ENCODE peak calls at places on chromosomes 6 and 20, in nine cellular contexts. J is GM12865; V is foreskin fibroblast; X is vagina; R is left ventricle myocardium inferior; Q is heart right ventricle; P is CD4-positive, alpha-beta memory T cell; E is testis; I is heart left ventricle. L is an unnamed sample.

GRCh38 chr20:21099653-21100589 is 6.2 kb downstream of the LINC00237 start:
- DNase-seq in J (peak; percentile 55), V (peak; percentile 50), X (no peak), R (peak; percentile 40), Q (no peak), P (peak; percentile 44), E (peak; percentile 62), I (no peak), L (peak; percentile 74)

GRCh38 chr20:17911927-17912326 is 56.7 kb downstream of the SNX5 start:
- DNase-seq in J (no peak), V (no peak), X (no peak), R (no peak), Q (no peak), P (no peak), E (no peak), I (no peak), L (no peak)

GRCh38 chr6:143675946-143676345 is 1.8 kb upstream of the PHACTR2 start:
- DNase-seq in J (no peak), V (peak; percentile 57), X (no peak), R (no peak), Q (no peak), P (no peak), E (no peak), I (no peak), L (no peak)

GRCh38 chr6:118660218-118660569 is 8.8 kb upstream of the CEP85L start:
- DNase-seq in J (no peak), V (peak; percentile 21), X (no peak), R (no peak), Q (peak; percentile 14), P (peak; percentile 74), E (no peak), I (no peak), L (no peak)

GRCh38 chr20:40489886-40490285 is 199.2 kb downstream of the MAFB start:
- DNase-seq in J (no peak), V (peak; percentile 28), X (no peak), R (no peak), Q (no peak), P (no peak), E (no peak), I (no peak), L (no peak)

GRCh38 chr20:10074513-10074912 is 39.7 kb downstream of the ANKEF1 start:
- DNase-seq in J (peak; percentile 40), V (peak; percentile 96), X (no peak), R (peak; percentile 15), Q (no peak), P (no peak), E (no peak), I (no peak), L (peak; percentile 93)

GRCh38 chr6:45930419-45931059 is 85.1 kb downstream of the CLIC5 start:
- DNase-seq in J (peak; percentile 57), V (peak; percentile 74), X (no peak), R (peak; percentile 58), Q (peak; percentile 73), P (peak; percentile 43), E (peak; percentile 87), I (peak; percentile 68), L (peak; percentile 74)

GRCh38 chr6:75446278-75446880 is 47.2 kb downstream of the FILIP1 start:
- DNase-seq in J (peak; percentile 39), V (no peak), X (no peak), R (no peak), Q (no peak), P (no peak), E (no peak), I (no peak), L (no peak)

GRCh38 chr6:42441661-42442081 is 10.1 kb downstream of the TRERF1 start:
- DNase-seq in J (no peak), V (peak; percentile 45), X (no peak), R (no peak), Q (no peak), P (no peak), E (no peak), I (no peak), L (no peak)

GRCh38 chr6:11236351-11236750 is 3.9 kb upstream of the NEDD9 start:
- DNase-seq in J (peak; percentile 67), V (peak; percentile 26), X (no peak), R (no peak), Q (no peak), P (peak; percentile 52), E (no peak), I (no peak), L (no peak)

DNA sequence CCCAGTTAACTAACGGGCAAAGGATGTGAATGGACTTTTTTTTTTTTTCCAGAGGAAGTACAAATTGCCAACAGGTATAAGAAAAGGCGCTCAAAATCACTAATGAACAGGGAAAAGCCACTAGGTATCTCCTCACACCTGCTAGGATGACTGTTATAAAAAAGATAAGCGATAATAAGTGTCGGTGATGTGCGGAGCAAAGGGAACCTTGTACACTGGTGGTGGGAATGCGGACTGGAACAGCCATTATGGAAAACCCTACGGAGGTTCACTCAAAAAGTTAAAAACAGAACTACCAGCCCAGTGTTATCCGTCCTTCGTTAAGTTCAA is 787 bp upstream of the RAB32 start:
- DNase-seq in J (no peak), V (no peak), X (no peak), R (no peak), Q (no peak), P (no peak), E (no peak), I (no peak), L (no peak)
- H3K4me3 ChIP-seq in J (peak overlapping the region; percentile 4), V (peak overlapping the region; percentile 59), X (peak overlapping the region; percentile 84), R (peak overlapping the region; percentile 85), Q (peak overlapping the region; percentile 80), P (no peak overlapping the region), E (peak overlapping the region; percentile 82), I (peak overlapping the region; percentile 78), L (no peak overlapping the region)

GRCh38 chr6:150417247-150417646 is 48.4 kb downstream of the IYD start:
- DNase-seq in J (no peak), V (no peak), X (no peak), R (no peak), Q (no peak), P (no peak), E (no peak), I (no peak), L (no peak)

GRCh38 chr6:150420926-150421325 is 52.1 kb downstream of the IYD start:
- DNase-seq in J (no peak), V (no peak), X (no peak), R (no peak), Q (peak; percentile 28), P (no peak), E (peak; percentile 57), I (no peak), L (no peak)

GRCh38 chr6:150417899-150418824 is 49.4 kb downstream of the IYD start:
- DNase-seq in J (peak; percentile 70), V (peak; percentile 83), X (no peak), R (no peak), Q (peak; percentile 63), P (peak; percentile 44), E (peak; percentile 58), I (peak; percentile 42), L (peak; percentile 93)

GRCh38 chr6:150418825-150419594 is 50.2 kb downstream of the IYD start:
- DNase-seq in J (peak; percentile 57), V (peak; percentile 79), X (no peak), R (peak; percentile 71), Q (peak; percentile 72), P (peak; percentile 24), E (peak; percentile 73), I (peak; percentile 72), L (peak; percentile 91)

GRCh38 chr6:150420428-150420827 is 51.6 kb downstream of the IYD start:
- DNase-seq in J (no peak), V (no peak), X (no peak), R (no peak), Q (no peak), P (no peak), E (no peak), I (no peak), L (no peak)
- H3K4me3 ChIP-seq in J (no peak overlapping the region), V (no peak overlapping the region), X (no peak overlapping the region), R (no peak overlapping the region), Q (no peak overlapping the region), P (no peak overlapping the region), E (no peak overlapping the region), I (no peak overlapping the region), L (no peak overlapping the region)

GRCh38 chr6:164085552-164086325 is 671.2 kb downstream of the QKI start:
- DNase-seq in J (no peak), V (no peak), X (no peak), R (peak; percentile 87), Q (peak; percentile 85), P (no peak), E (no peak), I (peak; percentile 86), L (no peak)
- H3K4me3 ChIP-seq in J (no peak overlapping the region), V (no peak overlapping the region), X (no peak overlapping the region), R (peak overlapping the region; percentile 53), Q (peak overlapping the region; percentile 24), P (no peak overlapping the region), E (no peak overlapping the region), I (peak overlapping the region; percentile 27), L (no peak overlapping the region)

DNA sequence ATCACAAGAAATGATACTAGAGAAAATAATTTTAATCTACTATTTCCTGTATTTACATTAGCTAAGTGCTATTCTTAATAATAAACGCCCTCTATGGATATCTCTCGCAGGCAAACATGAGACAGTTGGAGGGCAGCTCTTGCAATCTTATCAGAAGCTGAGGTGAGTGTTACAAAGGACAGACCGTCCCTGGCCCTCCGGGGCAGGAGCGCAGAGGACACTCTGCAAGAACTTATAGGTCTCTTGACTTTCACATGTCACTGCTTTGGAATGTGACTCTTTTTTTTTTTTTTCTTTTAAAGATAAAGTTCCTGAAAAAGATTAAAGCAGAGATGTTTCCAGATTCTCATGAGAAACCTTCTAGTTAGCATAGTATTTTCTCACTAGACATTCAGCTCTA is 57.3 kb downstream of the SYTL3 start:
- DNase-seq in J (no peak), V (peak; percentile 69), X (no peak), R (peak; percentile 60), Q (peak; percentile 45), P (no peak), E (peak; percentile 79), I (peak; percentile 53), L (no peak)
- H3K4me3 ChIP-seq in J (no peak overlapping the region), V (no peak overlapping the region), X (no peak overlapping the region), R (peak overlapping the region; percentile 56), Q (no peak overlapping the region), P (no peak overlapping the region), E (no peak overlapping the region), I (no peak overlapping the region), L (no peak overlapping the region)